ENCODE peak calls at places on chromosome 12, in six cellular contexts. Q is stomach, X is K562, D is esophagus muscularis mucosa, S is spleen, E is transverse colon. C is an unnamed sample.

GRCh38 chr12:54561164-54561563 is 11.8 kb downstream of the PDE1B start:
- DNase-seq in S (no peak), Q (no peak), D (no peak), E (peak), X (no peak), C (no peak)

GRCh38 chr12:39581592-39581991 is 38.0 kb downstream of the ABCD2 start:
- DNase-seq in D (no peak), Q (no peak), S (no peak), X (no peak), E (no peak), C (no peak)

GRCh38 chr12:84912191-84913142 is at the start of gene SLC6A15:
- DNase-seq in D (no peak), X (no peak), Q (no peak), S (no peak), E (no peak), C (peak)

GRCh38 chr12:116454950-116455447 is 104.2 kb upstream of the MAP1LC3B2 start:
- DNase-seq in D (no peak), S (no peak), Q (no peak), E (no peak), X (no peak), C (no peak)

GRCh38 chr12:97075583-97076268 is 168.7 kb downstream of the NEDD1 start:
- DNase-seq in E (no peak), S (no peak), D (no peak), Q (no peak), X (no peak), C (no peak)

GRCh38 chr12:96322720-96323119 is 77.5 kb downstream of the CDK17 start:
- DNase-seq in Q (no peak), D (no peak), S (no peak), E (no peak), X (no peak), C (no peak)

GRCh38 chr12:53974084-53975018 is at the start of gene HOTAIR:
- DNase-seq in D (no peak), S (no peak), E (no peak), Q (no peak), X (no peak), C (no peak)

GRCh38 chr12:116346751-116347150 is 69.3 kb upstream of the MED13L start:
- DNase-seq in E (no peak), D (no peak), X (peak), S (no peak), Q (no peak), C (no peak)

GRCh38 chr12:64525461-64526160 is 73.7 kb downstream of the TBK1 start:
- DNase-seq in X (no peak), Q (no peak), S (no peak), E (no peak), D (no peak), C (no peak)

GRCh38 chr12:14892726-14893442 is 7.2 kb upstream of the MGP start:
- DNase-seq in X (no peak), S (no peak), E (peak), Q (no peak), D (no peak), C (no peak)

GRCh38 chr12:113305281-113305856 is 29.5 kb downstream of the SLC8B1 start:
- DNase-seq in Q (no peak), S (no peak), E (no peak), X (no peak), D (no peak), C (no peak)

GRCh38 chr12:6425588-6426531 is 18.9 kb upstream of the CD27 start:
- DNase-seq in X (no peak), E (no peak), Q (peak), D (no peak), S (peak), C (no peak)

GRCh38 chr12:69240625-69240984 is 1.2 kb downstream of the CPSF6 start:
- DNase-seq in S (no peak), D (no peak), X (no peak), Q (no peak), E (no peak), C (no peak)

GRCh38 chr12:6383572-6384498 is at the start of gene LTBR:
- DNase-seq in X (peak), D (peak), Q (peak), E (peak), S (peak), C (peak)

GRCh38 chr12:45401008-45401407 is 185.1 kb downstream of the ANO6 start:
- DNase-seq in S (no peak), X (no peak), E (no peak), Q (no peak), D (no peak), C (no peak)

GRCh38 chr12:11894890-11895289 is 175.8 kb upstream of the BCL2L14 start:
- DNase-seq in Q (no peak), S (no peak), X (no peak), D (no peak), E (no peak), C (no peak)

GRCh38 chr12:108835860-108836634 is 21.3 kb downstream of the SSH1 start:
- DNase-seq in E (no peak), S (no peak), Q (no peak), D (no peak), X (no peak), C (no peak)

GRCh38 chr12:119036878-119037493 is 55.6 kb downstream of the SRRM4 start:
- DNase-seq in D (no peak), X (peak), E (peak), Q (peak), S (no peak), C (no peak)

GRCh38 chr12:48486679-48487078 is 4.4 kb downstream of the C12orf54 start:
- DNase-seq in X (no peak), D (no peak), E (no peak), S (no peak), Q (no peak), C (no peak)

GRCh38 chr12:110046451-110047187 is 1.7 kb downstream of the C12orf76 start:
- DNase-seq in E (no peak), Q (no peak), X (no peak), S (no peak), D (no peak), C (no peak)

GRCh38 chr12:100473050-100473715 is 483 bp upstream of the NR1H4 start:
- DNase-seq in X (no peak), E (no peak), S (no peak), Q (no peak), D (no peak), C (no peak)

GRCh38 chr12:54988402-54989054 is 4.0 kb upstream of the TESPA1 start:
- DNase-seq in S (peak), X (peak), D (no peak), Q (peak), E (peak), C (peak)

GRCh38 chr12:105906545-105906944 is 232.2 kb downstream of the NUAK1 start:
- DNase-seq in E (no peak), X (no peak), S (no peak), D (no peak), Q (no peak), C (no peak)

GRCh38 chr12:29517265-29517664 is 19.8 kb upstream of the OVCH1 start:
- DNase-seq in D (no peak), X (no peak), Q (no peak), S (no peak), E (no peak), C (no peak)

GRCh38 chr12:107377596-107378385 is 284.4 kb upstream of the CRY1 start:
- DNase-seq in D (no peak), X (no peak), S (no peak), E (no peak), Q (no peak), C (no peak)

GRCh38 chr12:24431872-24432271 is 482.4 kb upstream of the SOX5 start:
- DNase-seq in E (no peak), X (no peak), Q (no peak), S (no peak), D (no peak), C (no peak)

GRCh38 chr12:132222096-132222807 is 78.0 kb downstream of the NOC4L start:
- DNase-seq in Q (no peak), S (peak), X (no peak), E (no peak), D (no peak), C (no peak)

GRCh38 chr12:78229491-78230209 is 399.0 kb downstream of the NAV3 start:
- DNase-seq in E (peak), X (peak), D (no peak), Q (no peak), S (no peak), C (no peak)

GRCh38 chr12:129208566-129208965 is 355.3 kb downstream of the GLT1D1 start:
- DNase-seq in E (no peak), X (no peak), S (no peak), Q (no peak), D (no peak), C (no peak)

GRCh38 chr12:53231859-53232640 is at the start of gene RARG:
- DNase-seq in E (peak), X (peak), S (peak), D (no peak), Q (peak), C (peak)

GRCh38 chr12:57763881-57764661 is 2.8 kb downstream of the CYP27B1 start:
- DNase-seq in X (no peak), Q (no peak), S (no peak), E (no peak), D (no peak), C (no peak)

GRCh38 chr12:23055004-23055403 is 430.0 kb downstream of the ETNK1 start:
- DNase-seq in S (no peak), D (no peak), Q (no peak), E (peak), X (peak), C (no peak)

GRCh38 chr12:64169999-64170398 is 52.1 kb downstream of the KICS2 start:
- DNase-seq in D (no peak), E (no peak), Q (no peak), X (no peak), S (no peak), C (no peak)

GRCh38 chr12:104215638-104216297 is at the start of gene TXNRD1:
- DNase-seq in D (peak), S (peak), X (peak), E (peak), Q (peak), C (peak)

GRCh38 chr12:12724421-12725085 is 7.4 kb downstream of the CDKN1B start:
- DNase-seq in S (peak), X (peak), D (no peak), Q (no peak), E (no peak), C (no peak)

GRCh38 chr12:91219919-91220318 is 37.3 kb upstream of the DCN start:
- DNase-seq in Q (no peak), E (no peak), S (no peak), X (no peak), D (no peak), C (no peak)

GRCh38 chr12:91222746-91223145 is 40.1 kb upstream of the DCN start:
- DNase-seq in Q (no peak), X (no peak), S (no peak), E (no peak), D (no peak), C (no peak)

GRCh38 chr12:91225316-91225715 is 42.7 kb upstream of the DCN start:
- DNase-seq in X (no peak), E (no peak), D (no peak), S (no peak), Q (no peak), C (no peak)

GRCh38 chr12:91226951-91227350 is 44.3 kb upstream of the DCN start:
- DNase-seq in X (no peak), E (no peak), Q (no peak), S (no peak), D (no peak), C (no peak)

GRCh38 chr12:91224411-91224810 is 41.8 kb upstream of the DCN start:
- DNase-seq in Q (no peak), X (no peak), D (no peak), S (no peak), E (no peak), C (no peak)
- H3K27ac ChIP-seq in Q (no peak), X (no peak), D (no peak), S (no peak), E (peak), C (peak)

GRCh38 chr12:678747-679712 is 15.8 kb upstream of the NINJ2 start:
- DNase-seq in E (no peak), Q (no peak), S (no peak), X (no peak), D (no peak), C (no peak)

GRCh38 chr12:673849-674248 is 10.6 kb upstream of the NINJ2 start:
- DNase-seq in Q (no peak), X (no peak), D (no peak), E (no peak), S (no peak), C (no peak)

GRCh38 chr12:675562-675961 is 12.3 kb upstream of the NINJ2 start:
- DNase-seq in E (no peak), Q (no peak), S (no peak), D (no peak), X (no peak), C (no peak)

GRCh38 chr12:674272-674781 is 11.1 kb upstream of the NINJ2 start:
- DNase-seq in D (no peak), Q (no peak), S (no peak), X (no peak), E (no peak), C (no peak)
- TF ChIP-seq POLR2AphosphoS5 in D (no peak), Q (no peak), S (peak), X (no peak), E (no peak), C (no peak)

DNA sequence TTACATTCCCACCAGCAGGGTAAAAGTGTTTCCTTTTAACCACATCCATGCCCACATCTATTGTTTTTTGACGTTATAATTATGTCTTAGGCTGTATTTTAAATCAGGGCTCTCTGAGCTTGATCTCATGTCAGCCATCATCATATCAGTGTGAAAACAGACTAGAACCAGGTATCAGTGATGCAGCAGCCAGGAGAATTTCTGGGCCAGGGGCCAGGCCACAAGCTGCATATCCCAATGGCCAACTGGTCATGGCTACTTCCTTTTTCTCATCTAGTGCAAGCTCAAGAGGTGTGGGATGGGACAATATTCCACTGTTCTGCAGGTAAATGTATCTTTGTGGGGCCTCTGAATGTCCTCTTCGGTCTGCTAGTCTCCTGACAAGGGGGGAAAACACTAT is 125.1 kb downstream of the CRADD start:
- DNase-seq in S (no peak), D (no peak), Q (no peak), X (no peak), E (no peak), C (no peak)
- TF ChIP-seq POLR2A in S (no peak), D (no peak), Q (no peak), X (no peak), E (no peak), C (no peak)

DNA sequence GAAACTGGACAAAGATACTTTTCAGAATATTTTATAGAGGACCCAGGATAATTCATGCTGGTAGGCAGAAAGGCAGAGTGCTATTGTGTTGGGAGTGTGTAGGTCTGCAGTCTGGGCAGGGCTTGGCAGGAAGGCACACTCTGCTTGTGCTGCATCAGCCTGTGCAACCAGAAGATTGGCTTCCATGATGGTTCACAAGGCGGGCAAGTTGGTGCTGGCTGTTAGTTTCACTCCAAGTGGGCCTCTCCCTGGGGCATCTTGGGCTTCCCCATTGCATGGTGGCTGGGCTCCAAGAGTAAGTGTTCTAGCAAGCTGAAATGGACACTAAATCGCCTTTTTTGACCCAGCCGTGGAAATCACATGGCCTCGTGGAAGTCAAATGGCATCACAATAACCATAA is 1.8 kb upstream of the UBE2N start:
- DNase-seq in Q (no peak), S (no peak), X (no peak), D (no peak), E (no peak), C (no peak)
- H3K27ac ChIP-seq in Q (no peak), S (no peak), X (no peak), D (no peak), E (no peak), C (no peak)

GRCh38 chr12:26723379-26724308 is 109.3 kb downstream of the ITPR2 start:
- DNase-seq in Q (no peak), X (no peak), S (no peak), D (no peak), E (no peak), C (peak)
- TF ChIP-seq POLR2AphosphoS5 in Q (no peak), X (no peak), S (no peak), D (no peak), E (no peak), C (no peak)

GRCh38 chr12:89353188-89353822 is 1.0 kb upstream of the DUSP6 start:
- DNase-seq in S (no peak), D (no peak), X (no peak), Q (peak), E (peak), C (peak)

GRCh38 chr12:89356069-89356665 is 3.9 kb upstream of the DUSP6 start:
- DNase-seq in X (no peak), S (no peak), E (no peak), Q (no peak), D (no peak), C (no peak)

GRCh38 chr12:89353823-89354629 is 1.7 kb upstream of the DUSP6 start:
- DNase-seq in S (peak), E (peak), X (no peak), D (no peak), Q (peak), C (peak)

GRCh38 chr12:89355243-89356068 is 3.2 kb upstream of the DUSP6 start:
- DNase-seq in E (no peak), S (no peak), X (no peak), D (no peak), Q (no peak), C (no peak)

GRCh38 chr12:89354630-89354931 is 2.3 kb upstream of the DUSP6 start:
- DNase-seq in D (no peak), E (no peak), S (no peak), Q (no peak), X (no peak), C (no peak)
- TF ChIP-seq POLR2A in D (no peak), E (no peak), S (no peak), Q (no peak), X (no peak), C (no peak)

DNA sequence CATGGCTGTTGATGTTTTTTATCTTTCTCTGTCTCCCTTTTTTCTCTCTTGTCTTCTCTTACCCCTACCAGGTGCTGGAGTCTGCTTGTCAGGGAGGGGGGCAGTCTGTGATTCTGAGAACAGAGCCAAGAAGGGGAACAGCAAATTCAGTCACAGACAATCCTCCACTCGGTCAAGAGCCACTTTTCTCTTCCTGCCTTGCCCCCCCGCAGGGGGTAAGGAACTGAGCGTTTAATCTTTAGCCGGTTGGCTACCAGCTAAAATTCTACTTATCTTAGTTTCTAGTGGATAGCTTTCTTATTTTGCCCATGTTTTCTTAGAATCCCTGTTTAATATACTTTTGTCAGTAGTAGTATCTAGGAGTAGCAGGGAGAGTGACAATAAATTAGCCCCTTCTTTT is 1.9 kb downstream of the RIMKLB start:
- DNase-seq in E (no peak), S (no peak), Q (no peak), D (no peak), X (peak), C (no peak)
- H3K27ac ChIP-seq in E (peak), S (peak), Q (peak), D (peak), X (peak), C (peak)

GRCh38 chr12:111443586-111443985 is 37.9 kb downstream of the SH2B3 start:
- DNase-seq in X (no peak), D (no peak), E (peak), Q (peak), S (no peak), C (no peak)
- TF ChIP-seq POLR2AphosphoS5 in X (no peak), D (no peak), E (no peak), Q (no peak), S (no peak), C (no peak)

GRCh38 chr12:93742086-93742934 is 65.1 kb downstream of the CRADD start:
- DNase-seq in X (peak), Q (peak), E (peak), D (no peak), S (peak), C (peak)
- TF ChIP-seq POLR2A in X (peak), Q (no peak), E (no peak), D (no peak), S (no peak), C (no peak)

C was measured in breast epithelium.